ENCODE peak calls at places on chromosome 13, in five cellular contexts. X is T-helper 2 cell; E is anterior cingulate cortex; I is stimulated activated CD4-positive, alpha-beta T cell treated with anti-CD3 and anti-CD28 coated beads, Interleukin-4, amount 100 ng/mL, for 4 hours; B is activated naive CD8-positive, alpha-beta T cell treated with anti-CD3 and anti-CD28 coated beads, Interleukin-2, amount 50 U/mL, for 24 hours. F is an unnamed sample.
A peak's percentile ranks its signal among the peaks of the same experiment; 100 is the strongest.

GRCh38 chr13:24008679-24009078 is 111.4 kb upstream of the C1QTNF9B start:
- DNase-seq in X (no peak), E (no peak), I (no peak), B (no peak), F (no peak)

GRCh38 chr13:61286148-61286745 is 129.4 kb downstream of the PCDH20 start:
- DNase-seq in X (no peak), E (no peak), I (no peak), B (no peak), F (no peak)

GRCh38 chr13:32229443-32229842 is 85.7 kb downstream of the ZAR1L start:
- DNase-seq in X (no peak), E (no peak), I (no peak), B (no peak), F (no peak)

GRCh38 chr13:113656831-113657671 is 947 bp downstream of the ATP4B start:
- DNase-seq in X (peak; percentile 4), E (no peak), I (no peak), B (no peak), F (no peak)

GRCh38 chr13:26255717-26256277 is 1.9 kb downstream of the CDK8 start:
- DNase-seq in X (no peak), E (no peak), I (no peak), B (no peak), F (no peak)

GRCh38 chr13:113428469-113428865 is 24.8 kb downstream of the ADPRHL1 start:
- DNase-seq in X (no peak), E (no peak), I (no peak), B (no peak), F (no peak)

GRCh38 chr13:61777281-61777680 is 361.6 kb upstream of the PCDH20 start:
- DNase-seq in X (no peak), E (no peak), I (no peak), B (no peak), F (no peak)

GRCh38 chr13:48531416-48532145 is 1.3 kb downstream of the RCBTB2 start:
- DNase-seq in X (no peak), E (no peak), I (no peak), B (no peak), F (no peak)

GRCh38 chr13:90362718-90363117 is 984.8 kb upstream of the MIR17HG start:
- DNase-seq in X (no peak), E (no peak), I (no peak), B (no peak), F (no peak)

GRCh38 chr13:112859817-112860190 is 109.2 kb upstream of the MCF2L start:
- DNase-seq in X (no peak), E (no peak), I (no peak), B (no peak), F (peak; percentile 37)

GRCh38 chr13:24288870-24289269 is 20.5 kb upstream of the C1QTNF9 start:
- DNase-seq in X (no peak), E (no peak), I (no peak), B (no peak), F (no peak)

GRCh38 chr13:93947651-93948050 is 531.8 kb downstream of the DCT start:
- DNase-seq in X (no peak), E (no peak), I (no peak), B (no peak), F (no peak)

GRCh38 chr13:74290324-74290773 is 156.1 kb upstream of the KLF12 start:
- DNase-seq in X (no peak), E (peak; percentile 1), I (peak; percentile 48), B (peak; percentile 27), F (no peak)

GRCh38 chr13:45916859-45917418 is 65.4 kb upstream of the SIAH3 start:
- DNase-seq in X (no peak), E (no peak), I (no peak), B (no peak), F (no peak)

GRCh38 chr13:28583661-28584091 is 75.3 kb upstream of the POMP start:
- DNase-seq in X (no peak), E (no peak), I (no peak), B (no peak), F (no peak)

GRCh38 chr13:66618702-66619101 is 611.4 kb downstream of the PCDH9 start:
- DNase-seq in X (no peak), E (no peak), I (no peak), B (no peak), F (no peak)

GRCh38 chr13:60335531-60335930 is 61.5 kb upstream of the TDRD3 start:
- DNase-seq in X (no peak), E (no peak), I (no peak), B (no peak), F (no peak)

GRCh38 chr13:50248537-50249521 is 233.6 kb downstream of the KCNRG start:
- DNase-seq in X (no peak), E (no peak), I (no peak), B (no peak), F (no peak)

GRCh38 chr13:66152596-66152995 is 1077.5 kb downstream of the PCDH9 start:
- DNase-seq in X (no peak), E (no peak), I (no peak), B (no peak), F (no peak)

GRCh38 chr13:41148421-41149283 is 16.1 kb upstream of the KBTBD6 start:
- DNase-seq in X (no peak), E (no peak), I (no peak), B (no peak), F (no peak)

GRCh38 chr13:49240017-49240416 is 7.7 kb upstream of the CDADC1 start:
- DNase-seq in X (no peak), E (no peak), I (peak; percentile 42), B (peak; percentile 36), F (no peak)

GRCh38 chr13:111184685-111185401 is 69.7 kb downstream of the ARHGEF7 start:
- DNase-seq in X (no peak), E (no peak), I (peak; percentile 35), B (peak; percentile 49), F (no peak)

GRCh38 chr13:52751196-52751595 is 11.6 kb upstream of the CNMD start:
- DNase-seq in X (no peak), E (no peak), I (no peak), B (no peak), F (no peak)

GRCh38 chr13:71054358-71054757 is 812.6 kb downstream of the DACH1 start:
- DNase-seq in X (no peak), E (no peak), I (no peak), B (no peak), F (no peak)

GRCh38 chr13:108610517-108610916 is 18.9 kb upstream of the MYO16 start:
- DNase-seq in X (no peak), E (no peak), I (no peak), B (no peak), F (no peak)

GRCh38 chr13:46317120-46317519 is 69.9 kb downstream of the RUBCNL start:
- DNase-seq in X (no peak), E (no peak), I (no peak), B (no peak), F (no peak)

GRCh38 chr13:90105276-90105675 is 1242.2 kb upstream of the MIR17HG start:
- DNase-seq in X (no peak), E (no peak), I (no peak), B (no peak), F (no peak)

GRCh38 chr13:102402292-102402691 is 444 bp upstream of the FGF14 start:
- DNase-seq in X (no peak), E (peak; percentile 25), I (peak; percentile 56), B (peak; percentile 29), F (peak; percentile 39)

F was measured in left ventricle myocardium superior.